ENCODE peak calls at places on chromosomes 13 and 19, in four cellular contexts. N is fibroblast of lung, Q is K562, Y is astrocyte. D is an unnamed sample.
A peak's percentile ranks its signal among the peaks of the same experiment; 100 is the strongest.

GRCh38 chr19:15104411-15104810 is 2.8 kb upstream of the SYDE1 start:
- DNase-seq in N (no peak), Q (no peak), Y (no peak), D (no peak)

GRCh38 chr13:80054806-80055205 is 286.1 kb downstream of the SPRY2 start:
- DNase-seq in N (peak; percentile 56), Q (no peak), Y (peak; percentile 35), D (peak; percentile 44)

GRCh38 chr19:55472463-55472862 is 4.0 kb upstream of the ZNF628 start:
- DNase-seq in N (peak; percentile 90), Q (no peak), Y (peak; percentile 86), D (peak; percentile 75)

GRCh38 chr13:107373551-107373950 is 805.6 kb upstream of the ARGLU1 start:
- DNase-seq in N (peak; percentile 83), Q (no peak), Y (peak; percentile 77), D (peak; percentile 0)

GRCh38 chr13:42333613-42334328 is 61.8 kb downstream of the AKAP11 start:
- DNase-seq in N (peak; percentile 13), Q (no peak), Y (peak; percentile 10), D (peak; percentile 17)

GRCh38 chr13:106343831-106344230 is 191.6 kb downstream of the EFNB2 start:
- DNase-seq in N (no peak), Q (no peak), Y (no peak), D (no peak)

GRCh38 chr13:113820813-113821651 is 42.8 kb downstream of the GAS6 start:
- DNase-seq in N (peak; percentile 99), Q (peak; percentile 43), Y (peak; percentile 98), D (peak; percentile 97)

GRCh38 chr19:3459322-3459881 is 20.9 kb downstream of the SMIM24 start:
- DNase-seq in N (peak; percentile 97), Q (peak; percentile 47), Y (peak; percentile 96), D (peak; percentile 40)

GRCh38 chr13:30421093-30422055 is 919 bp upstream of the UBE2L5 start:
- DNase-seq in N (peak; percentile 87), Q (peak; percentile 68), Y (peak; percentile 75), D (peak; percentile 85)

GRCh38 chr13:64471916-64472315 is 2758.2 kb downstream of the PCDH9 start:
- DNase-seq in N (peak; percentile 51), Q (no peak), Y (peak; percentile 45), D (peak; percentile 10)

GRCh38 chr19:40962460-40962961 is 28.6 kb upstream of the CYP2B6 start:
- DNase-seq in N (peak; percentile 2), Q (no peak), Y (peak; percentile 3), D (peak; percentile 35)

GRCh38 chr13:80274643-80275042 is 66.3 kb downstream of the SPRY2 start:
- DNase-seq in N (no peak), Q (no peak), Y (no peak), D (peak; percentile 21)

GRCh38 chr19:2952953-2953481 is 8.2 kb upstream of the ZNF77 start:
- DNase-seq in N (peak; percentile 19), Q (no peak), Y (no peak), D (peak; percentile 77)

GRCh38 chr13:107866666-107867623 is 348.4 kb downstream of the LIG4 start:
- DNase-seq in N (peak; percentile 61), Q (peak; percentile 94), Y (peak; percentile 37), D (peak; percentile 14)

GRCh38 chr19:16252459-16253205 is 54.9 kb downstream of the AP1M1 start:
- DNase-seq in N (no peak), Q (no peak), Y (no peak), D (no peak)

GRCh38 chr13:37360556-37360955 is 238.0 kb downstream of the POSTN start:
- DNase-seq in N (peak; percentile 48), Q (no peak), Y (peak; percentile 35), D (no peak)

GRCh38 chr19:12664406-12665280 is 1.9 kb downstream of the MAN2B1 start:
- DNase-seq in N (no peak), Q (peak; percentile 71), Y (no peak), D (no peak)

GRCh38 chr19:45547965-45548609 is 36.5 kb downstream of the OPA3 start:
- DNase-seq in N (peak; percentile 19), Q (peak; percentile 5), Y (no peak), D (peak; percentile 94)

GRCh38 chr13:60654405-60654804 is 257.4 kb downstream of the TDRD3 start:
- DNase-seq in N (peak; percentile 13), Q (no peak), Y (no peak), D (no peak)

GRCh38 chr13:23558675-23559536 is 11.3 kb upstream of the TNFRSF19 start:
- DNase-seq in N (peak; percentile 92), Q (no peak), Y (peak; percentile 91), D (peak; percentile 97)

GRCh38 chr19:51187395-51188226 is 37.3 kb upstream of the CD33 start:
- DNase-seq in N (no peak), Q (peak; percentile 38), Y (no peak), D (no peak)

GRCh38 chr13:113629814-113630213 is 28.2 kb downstream of the ATP4B start:
- DNase-seq in N (no peak), Q (no peak), Y (no peak), D (no peak)

GRCh38 chr13:76798037-76798436 is 88.2 kb downstream of the KCTD12 start:
- DNase-seq in N (no peak), Q (no peak), Y (no peak), D (no peak)

GRCh38 chr19:51440846-51441409 is 17.3 kb downstream of the SIGLEC8 start:
- DNase-seq in N (no peak), Q (peak; percentile 54), Y (no peak), D (no peak)

GRCh38 chr13:20482275-20482761 is 43.3 kb downstream of the CRYL1 start:
- DNase-seq in N (no peak), Q (no peak), Y (no peak), D (no peak)

GRCh38 chr13:41680900-41681299 is 223.6 kb downstream of the RGCC start:
- DNase-seq in N (no peak), Q (no peak), Y (no peak), D (no peak)

GRCh38 chr13:23987331-23987730 is 90.0 kb upstream of the C1QTNF9B start:
- DNase-seq in N (peak; percentile 62), Q (no peak), Y (peak; percentile 56), D (no peak)

GRCh38 chr19:1239796-1240737 is 1.5 kb upstream of the ATP5F1D start:
- DNase-seq in N (peak; percentile 87), Q (peak; percentile 91), Y (peak; percentile 76), D (peak; percentile 70)

GRCh38 chr13:111629933-111630332 is 309.5 kb downstream of the TEX29 start:
- DNase-seq in N (no peak), Q (no peak), Y (no peak), D (no peak)

GRCh38 chr13:90882551-90882950 is 464.9 kb upstream of the MIR17HG start:
- DNase-seq in N (no peak), Q (no peak), Y (no peak), D (no peak)

GRCh38 chr19:18387395-18387794 is 1.4 kb downstream of the GDF15 start:
- DNase-seq in N (no peak), Q (peak; percentile 10), Y (no peak), D (no peak)

GRCh38 chr19:18999016-18999758 is 34.1 kb downstream of the SUGP2 start:
- DNase-seq in N (peak; percentile 53), Q (no peak), Y (peak; percentile 39), D (peak; percentile 16)

GRCh38 chr13:98503175-98504028 is 73.5 kb downstream of the STK24 start:
- DNase-seq in N (peak; percentile 28), Q (peak; percentile 42), Y (no peak), D (no peak)

GRCh38 chr13:112842343-112842856 is 126.6 kb upstream of the MCF2L start:
- DNase-seq in N (peak; percentile 33), Q (no peak), Y (peak; percentile 20), D (no peak)

GRCh38 chr13:104105418-104106355 is 1039.5 kb upstream of the SLC10A2 start:
- DNase-seq in N (peak; percentile 6), Q (no peak), Y (no peak), D (no peak)

GRCh38 chr13:53920916-53921315 is 892.3 kb downstream of the OLFM4 start:
- DNase-seq in N (no peak), Q (no peak), Y (no peak), D (no peak)

GRCh38 chr19:21698215-21698614 is 69.2 kb downstream of the ZNF100 start:
- DNase-seq in N (peak; percentile 3), Q (no peak), Y (peak; percentile 8), D (peak; percentile 18)

GRCh38 chr13:75704194-75704941 is 68.2 kb downstream of the LMO7 start:
- DNase-seq in N (peak; percentile 96), Q (no peak), Y (peak; percentile 96), D (no peak)

DNA sequence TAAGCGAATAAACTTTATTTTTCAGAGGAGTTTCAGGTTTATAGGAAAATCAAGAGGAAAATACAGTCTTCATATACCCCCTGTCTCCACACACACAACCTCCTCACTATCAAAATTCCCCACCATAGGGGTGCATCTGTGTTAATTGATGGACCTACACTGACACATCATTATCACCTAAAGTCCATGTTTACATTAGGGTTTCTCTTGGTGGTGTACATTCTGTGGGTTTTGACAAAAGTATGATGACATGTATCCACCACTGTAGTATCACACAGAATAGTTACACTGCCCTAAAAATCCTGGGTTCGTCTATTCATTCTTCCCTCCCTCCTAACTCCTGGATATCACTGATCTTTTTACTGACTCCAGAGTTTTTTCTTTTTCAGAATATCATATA is 654.2 kb downstream of the UQCRFS1 start:
- DNase-seq in N (no peak), Q (no peak), Y (no peak), D (no peak)
- TF ChIP-seq EZH2 in N (no peak), Q (no peak), Y (no peak), D (no peak)

GRCh38 chr13:72290962-72291681 is 424.1 kb upstream of the DACH1 start:
- DNase-seq in N (peak; percentile 95), Q (no peak), Y (peak; percentile 91), D (peak; percentile 83)
- H3K9ac ChIP-seq in N (no peak overlapping the region), Q (no peak overlapping the region), Y (no peak overlapping the region), D (no peak overlapping the region)

GRCh38 chr13:61838568-61838967 is 422.9 kb upstream of the PCDH20 start:
- DNase-seq in N (no peak), Q (no peak), Y (no peak), D (no peak)

DNA sequence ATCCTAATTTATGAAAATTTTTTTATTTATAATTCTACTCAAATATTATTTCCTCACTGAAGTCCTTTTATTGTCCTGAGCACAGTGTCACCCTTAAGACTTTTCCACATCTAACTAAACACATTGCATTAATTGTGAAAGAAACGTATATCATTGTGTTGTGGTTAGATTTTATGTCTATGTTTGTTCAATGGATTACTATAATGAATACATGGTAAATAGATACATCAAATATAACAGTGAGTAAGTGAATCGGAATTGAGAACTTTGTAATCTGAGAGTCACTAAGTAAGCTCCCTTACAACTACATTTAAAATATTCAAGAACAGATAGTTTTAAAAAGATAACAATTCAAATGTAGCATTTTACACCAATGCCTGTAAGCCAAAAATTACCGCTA is 417.6 kb upstream of the PCDH20 start:
- DNase-seq in N (peak; percentile 3), Q (no peak), Y (peak; percentile 2), D (no peak)
- TF ChIP-seq EZH2 in N (no peak), Q (no peak), Y (no peak), D (no peak)

DNA sequence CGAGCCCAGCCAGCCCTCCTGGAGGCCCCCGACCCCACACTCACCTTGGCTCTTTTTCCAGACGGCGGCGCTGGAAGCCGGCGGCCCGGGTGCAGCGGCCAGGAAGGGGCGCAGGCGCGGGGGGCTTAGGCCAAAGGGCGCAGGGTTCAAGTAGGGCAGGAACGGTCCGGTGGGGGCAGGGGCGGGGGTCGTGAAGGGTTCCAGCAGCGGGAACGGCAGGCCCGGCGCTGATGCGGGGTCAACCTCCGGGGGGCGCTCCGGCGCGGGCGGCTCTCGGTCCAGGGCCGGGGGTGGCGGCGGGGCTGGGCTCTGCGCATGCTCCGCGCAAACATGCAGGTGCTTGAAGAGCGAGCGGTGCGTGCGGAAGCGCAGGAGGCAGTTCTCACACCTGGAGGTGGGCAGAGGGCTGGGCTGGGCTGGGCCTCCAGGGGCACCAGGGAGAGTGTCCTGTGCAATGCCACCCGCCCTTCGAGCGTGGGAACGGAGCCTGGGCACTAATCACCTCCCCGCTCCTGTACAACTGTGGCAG is 2.3 kb downstream of the ZNF414 start:
- DNase-seq in N (no peak), Q (no peak), Y (no peak), D (no peak)
- H3K9ac ChIP-seq in N (no peak overlapping the region), Q (no peak overlapping the region), Y (no peak overlapping the region), D (no peak overlapping the region)

D was measured in mammary epithelial cell.